ENCODE peak calls at places on chromosome 4, in ten cellular contexts. One of them, this sample, is unnamed.

GRCh38 chr4:150423074-150423473 is 158.9 kb upstream of the MAB21L2 start:
- DNase-seq in fibroblast of the aortic adventitia: no peak
- DNase-seq in tibial nerve: no peak
- DNase-seq in mucosa of descending colon: peak
- DNase-seq in stomach: no peak
- DNase-seq in BE2C: no peak
- DNase-seq in A673: no peak
- DNase-seq in astrocyte of the spinal cord: no peak
- DNase-seq in choroid plexus epithelial cell: no peak
- DNase-seq in psoas muscle: no peak
- DNase-seq in this sample: no peak

GRCh38 chr4:144591401-144591800 is 54.6 kb upstream of the HHIP start:
- DNase-seq in astrocyte of the spinal cord: peak
- DNase-seq in fibroblast of the aortic adventitia: peak
- DNase-seq in choroid plexus epithelial cell: peak
- DNase-seq in mucosa of descending colon: peak
- DNase-seq in tibial nerve: no peak
- DNase-seq in stomach: no peak
- DNase-seq in A673: peak
- DNase-seq in psoas muscle: no peak
- DNase-seq in BE2C: no peak
- DNase-seq in this sample: peak

GRCh38 chr4:124322234-124322831 is 390.2 kb downstream of the ANKRD50 start:
- DNase-seq in astrocyte of the spinal cord: peak
- DNase-seq in tibial nerve: no peak
- DNase-seq in mucosa of descending colon: no peak
- DNase-seq in fibroblast of the aortic adventitia: peak
- DNase-seq in BE2C: no peak
- DNase-seq in psoas muscle: no peak
- DNase-seq in A673: peak
- DNase-seq in stomach: no peak
- DNase-seq in choroid plexus epithelial cell: peak
- DNase-seq in this sample: no peak

GRCh38 chr4:8176547-8177399 is 18.2 kb upstream of the ABLIM2 start:
- DNase-seq in choroid plexus epithelial cell: peak
- DNase-seq in fibroblast of the aortic adventitia: peak
- DNase-seq in A673: peak
- DNase-seq in mucosa of descending colon: no peak
- DNase-seq in stomach: peak
- DNase-seq in astrocyte of the spinal cord: peak
- DNase-seq in psoas muscle: peak
- DNase-seq in tibial nerve: no peak
- DNase-seq in BE2C: peak
- DNase-seq in this sample: peak

GRCh38 chr4:33063238-33063637 is 2343.1 kb downstream of the PCDH7 start:
- DNase-seq in stomach: no peak
- DNase-seq in choroid plexus epithelial cell: peak
- DNase-seq in psoas muscle: no peak
- DNase-seq in astrocyte of the spinal cord: peak
- DNase-seq in fibroblast of the aortic adventitia: peak
- DNase-seq in tibial nerve: no peak
- DNase-seq in BE2C: no peak
- DNase-seq in A673: no peak
- DNase-seq in mucosa of descending colon: no peak
- DNase-seq in this sample: no peak

GRCh38 chr4:32499176-32499575 is 1779.0 kb downstream of the PCDH7 start:
- DNase-seq in BE2C: no peak
- DNase-seq in stomach: no peak
- DNase-seq in fibroblast of the aortic adventitia: peak
- DNase-seq in astrocyte of the spinal cord: peak
- DNase-seq in A673: no peak
- DNase-seq in psoas muscle: no peak
- DNase-seq in choroid plexus epithelial cell: peak
- DNase-seq in tibial nerve: no peak
- DNase-seq in mucosa of descending colon: no peak
- DNase-seq in this sample: no peak

GRCh38 chr4:176437756-176438155 is 118.0 kb downstream of the SPCS3 start:
- DNase-seq in A673: no peak
- DNase-seq in fibroblast of the aortic adventitia: no peak
- DNase-seq in astrocyte of the spinal cord: peak
- DNase-seq in choroid plexus epithelial cell: no peak
- DNase-seq in tibial nerve: no peak
- DNase-seq in stomach: no peak
- DNase-seq in BE2C: no peak
- DNase-seq in psoas muscle: no peak
- DNase-seq in mucosa of descending colon: no peak
- DNase-seq in this sample: no peak

GRCh38 chr4:165328708-165329107 is 1.2 kb downstream of the MSMO1 start:
- DNase-seq in stomach: no peak
- DNase-seq in astrocyte of the spinal cord: peak
- DNase-seq in choroid plexus epithelial cell: no peak
- DNase-seq in mucosa of descending colon: no peak
- DNase-seq in BE2C: no peak
- DNase-seq in fibroblast of the aortic adventitia: no peak
- DNase-seq in psoas muscle: no peak
- DNase-seq in tibial nerve: no peak
- DNase-seq in A673: peak
- DNase-seq in this sample: no peak

GRCh38 chr4:153249199-153250154 is 45.2 kb downstream of the TRIM2 start:
- DNase-seq in A673: peak
- DNase-seq in mucosa of descending colon: peak
- DNase-seq in BE2C: peak
- DNase-seq in fibroblast of the aortic adventitia: peak
- DNase-seq in stomach: peak
- DNase-seq in choroid plexus epithelial cell: peak
- DNase-seq in tibial nerve: peak
- DNase-seq in astrocyte of the spinal cord: peak
- DNase-seq in psoas muscle: peak
- DNase-seq in this sample: peak

GRCh38 chr4:161581262-161581661 is 582.5 kb downstream of the FSTL5 start:
- DNase-seq in mucosa of descending colon: no peak
- DNase-seq in astrocyte of the spinal cord: peak
- DNase-seq in psoas muscle: no peak
- DNase-seq in fibroblast of the aortic adventitia: no peak
- DNase-seq in stomach: no peak
- DNase-seq in choroid plexus epithelial cell: peak
- DNase-seq in BE2C: no peak
- DNase-seq in tibial nerve: peak
- DNase-seq in A673: peak
- DNase-seq in this sample: no peak

GRCh38 chr4:135515295-135515694 is 1313.7 kb upstream of the PABPC4L start:
- DNase-seq in BE2C: no peak
- DNase-seq in tibial nerve: no peak
- DNase-seq in psoas muscle: no peak
- DNase-seq in stomach: no peak
- DNase-seq in fibroblast of the aortic adventitia: no peak
- DNase-seq in mucosa of descending colon: no peak
- DNase-seq in choroid plexus epithelial cell: peak
- DNase-seq in astrocyte of the spinal cord: peak
- DNase-seq in A673: no peak
- DNase-seq in this sample: no peak

GRCh38 chr4:172865531-172866127 is 303.0 kb upstream of the GALNT7 start:
- DNase-seq in A673: no peak
- DNase-seq in mucosa of descending colon: no peak
- DNase-seq in tibial nerve: no peak
- DNase-seq in psoas muscle: no peak
- DNase-seq in astrocyte of the spinal cord: no peak
- DNase-seq in choroid plexus epithelial cell: no peak
- DNase-seq in BE2C: no peak
- DNase-seq in fibroblast of the aortic adventitia: no peak
- DNase-seq in stomach: no peak
- DNase-seq in this sample: no peak

GRCh38 chr4:77023920-77024319 is 51.9 kb downstream of the CCNI start:
- DNase-seq in mucosa of descending colon: no peak
- DNase-seq in A673: peak
- DNase-seq in choroid plexus epithelial cell: no peak
- DNase-seq in psoas muscle: no peak
- DNase-seq in tibial nerve: no peak
- DNase-seq in fibroblast of the aortic adventitia: no peak
- DNase-seq in astrocyte of the spinal cord: no peak
- DNase-seq in stomach: peak
- DNase-seq in BE2C: no peak
- DNase-seq in this sample: no peak

GRCh38 chr4:65089666-65090065 is 580.6 kb downstream of the EPHA5 start:
- DNase-seq in psoas muscle: no peak
- DNase-seq in BE2C: peak
- DNase-seq in A673: peak
- DNase-seq in choroid plexus epithelial cell: peak
- DNase-seq in astrocyte of the spinal cord: peak
- DNase-seq in fibroblast of the aortic adventitia: peak
- DNase-seq in mucosa of descending colon: no peak
- DNase-seq in tibial nerve: no peak
- DNase-seq in stomach: no peak
- DNase-seq in this sample: no peak
- TF ChIP-seq CTCF in psoas muscle: no peak
- TF ChIP-seq CTCF in BE2C: peak
- TF ChIP-seq CTCF in A673: peak
- TF ChIP-seq CTCF in choroid plexus epithelial cell: peak
- TF ChIP-seq CTCF in astrocyte of the spinal cord: peak
- TF ChIP-seq CTCF in fibroblast of the aortic adventitia: peak
- TF ChIP-seq CTCF in mucosa of descending colon: no peak
- TF ChIP-seq CTCF in tibial nerve: no peak
- TF ChIP-seq CTCF in stomach: no peak
- TF ChIP-seq CTCF in this sample: no peak

GRCh38 chr4:112411781-112412281 is 104.1 kb downstream of the NEUROG2 start:
- DNase-seq in astrocyte of the spinal cord: no peak
- DNase-seq in tibial nerve: no peak
- DNase-seq in psoas muscle: no peak
- DNase-seq in fibroblast of the aortic adventitia: no peak
- DNase-seq in stomach: no peak
- DNase-seq in BE2C: no peak
- DNase-seq in A673: no peak
- DNase-seq in mucosa of descending colon: no peak
- DNase-seq in choroid plexus epithelial cell: no peak
- DNase-seq in this sample: no peak
- TF ChIP-seq CTCF in astrocyte of the spinal cord: no peak
- TF ChIP-seq CTCF in tibial nerve: no peak
- TF ChIP-seq CTCF in psoas muscle: no peak
- TF ChIP-seq CTCF in fibroblast of the aortic adventitia: no peak
- TF ChIP-seq CTCF in stomach: no peak
- TF ChIP-seq CTCF in BE2C: no peak
- TF ChIP-seq CTCF in A673: no peak
- TF ChIP-seq CTCF in mucosa of descending colon: no peak
- TF ChIP-seq CTCF in choroid plexus epithelial cell: no peak
- TF ChIP-seq CTCF in this sample: no peak

GRCh38 chr4:6114601-6115000 is 85.7 kb downstream of the JAKMIP1 start:
- DNase-seq in stomach: no peak
- DNase-seq in astrocyte of the spinal cord: no peak
- DNase-seq in BE2C: no peak
- DNase-seq in tibial nerve: no peak
- DNase-seq in mucosa of descending colon: no peak
- DNase-seq in choroid plexus epithelial cell: no peak
- DNase-seq in A673: no peak
- DNase-seq in fibroblast of the aortic adventitia: no peak
- DNase-seq in psoas muscle: no peak
- DNase-seq in this sample: no peak

GRCh38 chr4:6114181-6114580 is 86.2 kb downstream of the JAKMIP1 start:
- DNase-seq in choroid plexus epithelial cell: no peak
- DNase-seq in tibial nerve: no peak
- DNase-seq in fibroblast of the aortic adventitia: no peak
- DNase-seq in BE2C: no peak
- DNase-seq in stomach: peak
- DNase-seq in A673: no peak
- DNase-seq in psoas muscle: no peak
- DNase-seq in astrocyte of the spinal cord: no peak
- DNase-seq in mucosa of descending colon: no peak
- DNase-seq in this sample: no peak

GRCh38 chr4:6112606-6113290 is 87.6 kb downstream of the JAKMIP1 start:
- DNase-seq in psoas muscle: no peak
- DNase-seq in A673: no peak
- DNase-seq in choroid plexus epithelial cell: no peak
- DNase-seq in BE2C: no peak
- DNase-seq in stomach: peak
- DNase-seq in fibroblast of the aortic adventitia: no peak
- DNase-seq in tibial nerve: no peak
- DNase-seq in mucosa of descending colon: no peak
- DNase-seq in astrocyte of the spinal cord: no peak
- DNase-seq in this sample: no peak

GRCh38 chr4:6115342-6115741 is 85.0 kb downstream of the JAKMIP1 start:
- DNase-seq in stomach: peak
- DNase-seq in A673: no peak
- DNase-seq in choroid plexus epithelial cell: no peak
- DNase-seq in BE2C: no peak
- DNase-seq in mucosa of descending colon: no peak
- DNase-seq in fibroblast of the aortic adventitia: no peak
- DNase-seq in tibial nerve: no peak
- DNase-seq in psoas muscle: no peak
- DNase-seq in astrocyte of the spinal cord: no peak
- DNase-seq in this sample: no peak

DNA sequence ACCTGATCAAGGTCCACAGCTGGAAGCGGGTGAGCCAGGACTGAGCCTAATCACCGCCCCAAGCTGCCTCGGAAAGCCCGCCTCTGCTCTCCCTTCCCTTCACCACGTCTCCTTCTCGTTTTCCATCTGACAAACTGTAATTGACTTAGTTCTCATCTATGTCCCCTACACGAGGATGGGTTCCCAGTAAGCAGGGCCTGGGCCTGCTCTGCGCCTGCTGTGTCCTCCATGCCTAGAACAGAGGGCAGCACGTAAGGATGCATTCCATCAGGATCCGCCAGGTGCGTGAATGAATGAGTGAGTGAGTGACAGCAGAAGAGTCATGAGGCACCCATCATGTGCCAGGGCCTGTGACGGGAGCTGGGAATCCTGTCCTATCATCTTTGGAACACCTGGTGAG is 86.7 kb downstream of the JAKMIP1 start:
- DNase-seq in psoas muscle: no peak
- DNase-seq in BE2C: no peak
- DNase-seq in choroid plexus epithelial cell: no peak
- DNase-seq in fibroblast of the aortic adventitia: no peak
- DNase-seq in A673: no peak
- DNase-seq in mucosa of descending colon: no peak
- DNase-seq in tibial nerve: no peak
- DNase-seq in astrocyte of the spinal cord: no peak
- DNase-seq in stomach: peak
- DNase-seq in this sample: no peak
- TF ChIP-seq CTCF in psoas muscle: no peak
- TF ChIP-seq CTCF in BE2C: no peak
- TF ChIP-seq CTCF in choroid plexus epithelial cell: no peak
- TF ChIP-seq CTCF in fibroblast of the aortic adventitia: no peak
- TF ChIP-seq CTCF in A673: no peak
- TF ChIP-seq CTCF in mucosa of descending colon: no peak
- TF ChIP-seq CTCF in tibial nerve: no peak
- TF ChIP-seq CTCF in astrocyte of the spinal cord: no peak
- TF ChIP-seq CTCF in stomach: no peak
- TF ChIP-seq CTCF in this sample: no peak

DNA sequence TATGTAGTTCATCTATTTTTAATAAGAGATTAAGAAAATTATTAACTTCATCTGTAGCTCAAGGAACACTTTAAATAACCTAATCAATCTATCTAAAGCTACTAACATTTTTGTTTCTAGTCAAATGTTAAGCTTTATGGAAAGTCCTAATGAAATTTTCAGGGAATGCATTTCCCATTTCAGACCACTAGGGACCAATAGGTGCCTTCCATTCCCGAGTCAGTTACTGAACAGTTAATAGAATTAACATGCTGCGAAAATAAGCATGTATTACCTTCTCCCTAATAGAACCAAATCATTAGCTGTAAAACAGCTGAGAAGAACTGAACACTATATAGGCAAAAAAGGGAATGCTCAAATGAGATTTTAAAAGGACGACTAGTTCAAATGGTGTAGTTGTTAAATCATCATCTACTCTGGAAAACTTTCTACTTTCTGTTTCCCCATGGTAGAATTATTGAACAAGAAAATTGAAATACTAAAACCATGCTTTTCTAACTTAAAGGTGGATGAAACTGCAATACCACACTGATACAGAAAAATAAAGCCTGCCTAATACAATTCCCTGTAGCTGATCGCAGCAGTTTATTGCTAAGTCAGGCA is 22.5 kb downstream of the STX18 start:
- DNase-seq in choroid plexus epithelial cell: peak
- DNase-seq in stomach: no peak
- DNase-seq in astrocyte of the spinal cord: peak
- DNase-seq in tibial nerve: no peak
- DNase-seq in BE2C: no peak
- DNase-seq in A673: peak
- DNase-seq in mucosa of descending colon: no peak
- DNase-seq in psoas muscle: no peak
- DNase-seq in fibroblast of the aortic adventitia: peak
- DNase-seq in this sample: no peak
- TF ChIP-seq CTCF in choroid plexus epithelial cell: peak
- TF ChIP-seq CTCF in stomach: no peak
- TF ChIP-seq CTCF in astrocyte of the spinal cord: peak
- TF ChIP-seq CTCF in tibial nerve: peak
- TF ChIP-seq CTCF in BE2C: peak
- TF ChIP-seq CTCF in A673: peak
- TF ChIP-seq CTCF in mucosa of descending colon: no peak
- TF ChIP-seq CTCF in psoas muscle: peak
- TF ChIP-seq CTCF in fibroblast of the aortic adventitia: peak
- TF ChIP-seq CTCF in this sample: peak

This sample was measured in AG09319.